ENCODE peak calls at places on chromosomes 13 and 19, in five cellular contexts. S, V, Y, Q and K are unnamed samples.

GRCh38 chr19:43779820-43780219 is 953 bp downstream of the KCNN4 start:
- DNase-seq in S (no peak), V (no peak), Y (no peak), Q (no peak), K (no peak)

GRCh38 chr13:104106705-104107393 is 1040.6 kb upstream of the SLC10A2 start:
- DNase-seq in S (no peak), V (no peak), Y (no peak), Q (no peak), K (no peak)

GRCh38 chr19:11735375-11735774 is 3.4 kb downstream of the ZNF823 start:
- DNase-seq in S (no peak), V (no peak), Y (no peak), Q (no peak), K (no peak)

GRCh38 chr13:78326608-78327007 is 276.7 kb downstream of the POU4F1 start:
- DNase-seq in S (no peak), V (no peak), Y (no peak), Q (no peak), K (no peak)

GRCh38 chr19:1170938-1171754 is 2.9 kb downstream of the SBNO2 start:
- DNase-seq in S (no peak), V (no peak), Y (no peak), Q (peak), K (peak)

GRCh38 chr13:53126803-53127202 is 98.2 kb downstream of the OLFM4 start:
- DNase-seq in S (peak), V (peak), Y (peak), Q (peak), K (no peak)

GRCh38 chr19:20072936-20073335 is 4.9 kb upstream of the ZNF90 start:
- DNase-seq in S (no peak), V (no peak), Y (no peak), Q (no peak), K (no peak)

GRCh38 chr13:98482476-98483444 is 94.1 kb downstream of the STK24 start:
- DNase-seq in S (peak), V (peak), Y (peak), Q (peak), K (peak)

GRCh38 chr13:105139048-105139379 is 1396.4 kb downstream of the EFNB2 start:
- DNase-seq in S (no peak), V (no peak), Y (no peak), Q (no peak), K (no peak)

GRCh38 chr19:46394398-46394797 is 19.0 kb downstream of the CCDC8 start:
- DNase-seq in S (no peak), V (no peak), Y (peak), Q (peak), K (peak)

GRCh38 chr13:99626461-99627082 is 125.3 kb downstream of the TM9SF2 start:
- DNase-seq in S (no peak), V (no peak), Y (no peak), Q (no peak), K (no peak)

GRCh38 chr19:18883530-18884304 is 12.2 kb downstream of the CERS1 start:
- DNase-seq in S (no peak), V (no peak), Y (no peak), Q (no peak), K (no peak)

GRCh38 chr19:38632476-38633213 is 13.7 kb downstream of the EIF3K start:
- DNase-seq in S (no peak), V (no peak), Y (no peak), Q (no peak), K (no peak)

GRCh38 chr13:99320693-99321481 is 13.7 kb upstream of the GPR183 start:
- DNase-seq in S (no peak), V (no peak), Y (no peak), Q (no peak), K (no peak)

GRCh38 chr13:25766576-25766975 is 285.2 kb downstream of the SHISA2 start:
- DNase-seq in S (no peak), V (no peak), Y (no peak), Q (no peak), K (no peak)

GRCh38 chr19:55703790-55704215 is 28.8 kb downstream of the EPN1 start:
- DNase-seq in S (no peak), V (no peak), Y (no peak), Q (no peak), K (no peak)

GRCh38 chr19:34475026-34475974 is 6.3 kb upstream of the WTIP start:
- DNase-seq in S (no peak), V (no peak), Y (no peak), Q (no peak), K (no peak)

GRCh38 chr19:54137913-54138776 is 583 bp downstream of the CNOT3 start:
- DNase-seq in S (no peak), V (no peak), Y (peak), Q (peak), K (peak)

GRCh38 chr19:49224856-49225255 is 67.3 kb downstream of the TRPM4 start:
- DNase-seq in S (peak), V (no peak), Y (peak), Q (no peak), K (no peak)

GRCh38 chr13:73364706-73365105 is 305.9 kb downstream of the KLF5 start:
- DNase-seq in S (no peak), V (no peak), Y (no peak), Q (no peak), K (no peak)

GRCh38 chr19:49453757-49454248 is 778 bp downstream of the ALDH16A1 start:
- DNase-seq in S (no peak), V (no peak), Y (no peak), Q (no peak), K (no peak)

GRCh38 chr13:50299546-50300249 is 284.5 kb downstream of the KCNRG start:
- DNase-seq in S (no peak), V (no peak), Y (no peak), Q (no peak), K (no peak)

GRCh38 chr19:5001547-5002131 is 32.7 kb downstream of the KDM4B start:
- DNase-seq in S (no peak), V (no peak), Y (no peak), Q (no peak), K (no peak)

GRCh38 chr19:31894451-31894850 is 451.0 kb upstream of the ZNF507 start:
- DNase-seq in S (no peak), V (no peak), Y (no peak), Q (no peak), K (no peak)

GRCh38 chr19:4374451-4375163 is 25.7 kb downstream of the SH3GL1 start:
- DNase-seq in S (peak), V (peak), Y (peak), Q (peak), K (peak)

GRCh38 chr13:104011505-104012270 is 945.5 kb upstream of the SLC10A2 start:
- DNase-seq in S (no peak), V (no peak), Y (no peak), Q (peak), K (no peak)

GRCh38 chr19:10230155-10230903 is 802 bp downstream of the S1PR2 start:
- DNase-seq in S (peak), V (peak), Y (peak), Q (peak), K (peak)

GRCh38 chr13:99417151-99417820 is 84.0 kb upstream of the TM9SF2 start:
- DNase-seq in S (no peak), V (no peak), Y (no peak), Q (peak), K (no peak)

GRCh38 chr19:33301011-33301899 is 1.1 kb downstream of the CEBPA start:
- DNase-seq in S (no peak), V (no peak), Y (no peak), Q (peak), K (no peak)

GRCh38 chr13:50898338-50898737 is 11.3 kb upstream of the RNASEH2B start:
- DNase-seq in S (no peak), V (no peak), Y (no peak), Q (no peak), K (no peak)

GRCh38 chr13:81017525-81018152 is 676.7 kb upstream of the SPRY2 start:
- DNase-seq in S (no peak), V (no peak), Y (no peak), Q (no peak), K (no peak)

GRCh38 chr19:18596752-18597157 is 8.2 kb downstream of the REX1BD start:
- DNase-seq in S (peak), V (no peak), Y (no peak), Q (peak), K (peak)

GRCh38 chr19:48203794-48204628 is 33.5 kb downstream of the ZSWIM9 start:
- DNase-seq in S (peak), V (peak), Y (peak), Q (peak), K (peak)

GRCh38 chr19:33226550-33227241 is 1.0 kb upstream of the SLC7A10 start:
- DNase-seq in S (no peak), V (no peak), Y (peak), Q (peak), K (peak)

GRCh38 chr13:98743377-98743776 is 9.1 kb downstream of the SLC15A1 start:
- DNase-seq in S (no peak), V (no peak), Y (no peak), Q (no peak), K (no peak)

GRCh38 chr13:45299194-45299593 is 41.8 kb downstream of the TPT1 start:
- DNase-seq in S (no peak), V (no peak), Y (no peak), Q (no peak), K (no peak)

GRCh38 chr19:3284759-3285646 is 60.5 kb downstream of the CELF5 start:
- DNase-seq in S (peak), V (no peak), Y (peak), Q (peak), K (peak)

GRCh38 chr13:72728290-72728605 is 525 bp downstream of the BORA start:
- DNase-seq in S (no peak), V (no peak), Y (no peak), Q (no peak), K (no peak)

GRCh38 chr19:17441241-17442135 is 7.0 kb downstream of the TMEM221 start:
- DNase-seq in S (no peak), V (no peak), Y (no peak), Q (no peak), K (no peak)
- TF ChIP-seq CTCF in S (peak), V (peak), Y (no peak), Q (peak), K (peak)

GRCh38 chr19:58471736-58472135 is 4.4 kb upstream of the ZNF446 start:
- DNase-seq in S (no peak), V (no peak), Y (no peak), Q (no peak), K (no peak)

GRCh38 chr19:58469241-58470013 is 2.5 kb downstream of the ZNF324 start:
- DNase-seq in S (no peak), V (no peak), Y (no peak), Q (no peak), K (no peak)

GRCh38 chr19:58466760-58467589 is at the start of gene ZNF324:
- DNase-seq in S (peak), V (peak), Y (peak), Q (peak), K (peak)

GRCh38 chr19:58466089-58466759 is 656 bp upstream of the ZNF324 start:
- DNase-seq in S (no peak), V (no peak), Y (no peak), Q (no peak), K (no peak)

DNA sequence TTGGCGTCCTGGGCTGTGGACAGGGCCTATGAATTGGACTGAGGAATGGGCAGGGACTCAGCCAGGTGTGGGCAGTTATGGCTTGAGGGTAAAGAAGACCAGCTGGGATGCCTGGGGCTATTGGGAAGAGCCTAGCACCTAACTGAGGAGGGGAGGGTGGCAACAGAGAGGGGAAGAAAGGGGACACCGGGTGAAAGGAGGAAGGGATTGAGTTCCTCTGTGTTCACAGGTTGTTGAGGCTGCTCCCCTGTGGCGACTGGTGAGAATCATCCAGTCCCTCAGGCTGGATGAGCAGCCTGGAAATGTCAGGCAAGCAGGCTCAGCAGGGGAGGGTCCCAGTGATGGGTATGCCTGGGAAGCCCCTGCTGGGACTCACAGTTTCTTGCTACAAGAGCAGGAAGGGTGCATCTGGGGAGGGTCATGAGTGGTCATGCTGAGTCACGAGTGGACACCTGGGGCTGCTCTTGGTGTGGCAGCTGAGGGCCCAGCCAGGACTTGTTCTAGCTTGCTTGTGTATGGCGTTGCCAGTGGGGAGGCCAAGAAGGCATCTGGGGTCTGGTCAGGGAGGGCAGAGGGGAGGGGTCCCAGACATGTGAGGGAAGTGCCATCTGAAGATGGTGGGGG is 1.4 kb downstream of the ZNF324 start:
- DNase-seq in S (no peak), V (no peak), Y (no peak), Q (no peak), K (no peak)
- H3K4me3 ChIP-seq in S (peak), V (no peak), Y (no peak), Q (peak), K (no peak)

GRCh38 chr19:42466521-42467436 is 24.0 kb upstream of the CXCL17 start:
- DNase-seq in S (no peak), V (no peak), Y (no peak), Q (no peak), K (no peak)
- H3K27ac ChIP-seq in S (peak), V (peak), Y (no peak), Q (no peak), K (peak)

GRCh38 chr13:83780201-83780600 is 102.1 kb downstream of the SLITRK1 start:
- DNase-seq in S (no peak), V (no peak), Y (no peak), Q (no peak), K (no peak)
- TF ChIP-seq CTCF in S (no peak), V (no peak), Y (no peak), Q (no peak), K (no peak)